ENCODE peak calls at places on chromosome 7, in five cellular contexts. C, G, H, X and M are unnamed samples.

GRCh38 chr7:11373546-11374142 is 400.0 kb downstream of the PHF14 start:
- DNase-seq in C (no peak), G (no peak), H (no peak), X (no peak), M (no peak)

GRCh38 chr7:23469150-23469960 is 936 bp downstream of the IGF2BP3 start:
- DNase-seq in C (no peak), G (no peak), H (no peak), X (no peak), M (no peak)

GRCh38 chr7:107579881-107580715 is at the start of gene BCAP29:
- DNase-seq in C (peak; percentile 83), G (peak; percentile 63), H (peak; percentile 79), X (peak; percentile 90), M (no peak)

GRCh38 chr7:99928994-99929729 is at the start of gene GJC3:
- DNase-seq in C (peak; percentile 62), G (peak; percentile 61), H (peak; percentile 45), X (peak; percentile 82), M (no peak)

GRCh38 chr7:495326-495725 is 24.3 kb downstream of the PDGFA start:
- DNase-seq in C (no peak), G (no peak), H (peak; percentile 9), X (no peak), M (no peak)

GRCh38 chr7:75992083-75992755 is 2.2 kb downstream of the TMEM120A start:
- DNase-seq in C (peak; percentile 61), G (no peak), H (no peak), X (no peak), M (no peak)

GRCh38 chr7:5554287-5554785 is 130.7 kb upstream of the TNRC18 start:
- DNase-seq in C (no peak), G (no peak), H (no peak), X (peak; percentile 68), M (no peak)

GRCh38 chr7:115911466-115911865 is 119.1 kb downstream of the TFEC start:
- DNase-seq in C (no peak), G (no peak), H (no peak), X (no peak), M (no peak)

GRCh38 chr7:110205899-110206298 is 885.0 kb upstream of the LRRN3 start:
- DNase-seq in C (no peak), G (no peak), H (no peak), X (no peak), M (no peak)

GRCh38 chr7:36216063-36216684 is 63.1 kb downstream of the EEPD1 start:
- DNase-seq in C (peak; percentile 32), G (no peak), H (peak; percentile 60), X (no peak), M (no peak)

GRCh38 chr7:22429386-22429785 is 70.6 kb downstream of the STEAP1B start:
- DNase-seq in C (no peak), G (no peak), H (no peak), X (no peak), M (no peak)

GRCh38 chr7:30476401-30477145 is 2.0 kb downstream of the NOD1 start:
- DNase-seq in C (no peak), G (peak; percentile 59), H (no peak), X (no peak), M (no peak)

GRCh38 chr7:136869006-136869961 is 832 bp downstream of the CHRM2 start:
- DNase-seq in C (peak; percentile 11), G (no peak), H (no peak), X (peak; percentile 53), M (no peak)

GRCh38 chr7:141128506-141128905 is 54.6 kb downstream of the TMEM178B start:
- DNase-seq in C (no peak), G (no peak), H (no peak), X (no peak), M (no peak)

GRCh38 chr7:20116869-20117268 is 100.3 kb downstream of the MACC1 start:
- DNase-seq in C (no peak), G (no peak), H (no peak), X (no peak), M (no peak)

GRCh38 chr7:33243319-33243881 is 114.0 kb downstream of the BBS9 start:
- DNase-seq in C (no peak), G (no peak), H (no peak), X (no peak), M (peak; percentile 27)

GRCh38 chr7:130350945-130351663 is 6.5 kb downstream of the CPA5 start:
- DNase-seq in C (peak; percentile 31), G (no peak), H (no peak), X (no peak), M (no peak)

GRCh38 chr7:115953554-115954248 is 76.9 kb downstream of the TFEC start:
- DNase-seq in C (no peak), G (no peak), H (peak; percentile 16), X (no peak), M (no peak)

DNA sequence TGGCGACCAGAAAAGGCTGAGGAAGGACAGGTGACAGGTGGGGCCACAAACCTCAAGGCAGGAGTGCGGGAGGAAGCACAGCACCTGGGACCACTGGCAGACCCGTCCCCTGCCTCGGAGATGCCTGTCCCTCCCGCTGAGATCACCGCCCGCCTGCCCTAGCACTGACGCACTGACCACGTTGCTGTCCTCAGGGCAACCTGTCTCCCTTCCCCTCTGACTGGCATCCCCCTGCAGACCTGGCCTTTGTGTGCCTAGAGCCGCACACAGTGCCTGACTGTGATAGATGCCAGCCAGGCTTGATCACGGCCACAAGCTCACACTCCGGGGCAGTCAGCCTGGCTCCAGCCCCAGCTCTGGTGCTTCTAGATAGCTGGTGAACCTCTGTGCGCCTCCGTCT is 58.4 kb upstream of the EN2 start:
- DNase-seq in C (no peak), G (no peak), H (no peak), X (no peak), M (no peak)
- H3K27ac ChIP-seq in C (no peak overlapping the region), G (no peak overlapping the region), H (no peak overlapping the region), X (no peak overlapping the region), M (no peak overlapping the region)

DNA sequence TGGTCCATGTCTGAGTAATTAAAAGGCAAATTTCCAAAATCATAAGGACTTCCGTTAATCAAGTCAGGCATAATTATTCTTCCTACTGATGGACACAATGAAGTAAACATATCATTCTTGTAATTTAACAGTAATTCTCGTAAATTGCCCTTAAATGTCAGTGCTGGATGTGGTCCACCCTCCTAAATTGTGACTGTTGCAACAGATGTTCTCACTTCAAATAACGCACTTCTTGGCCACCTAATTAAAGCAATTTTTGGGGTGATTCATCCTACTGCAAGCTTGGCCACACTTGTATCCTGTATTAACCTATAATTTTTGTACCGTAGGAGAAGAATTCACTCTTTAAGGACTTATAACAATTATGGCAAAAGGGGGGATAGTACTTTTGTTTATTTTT is 1.9 kb downstream of the COL1A2 start:
- DNase-seq in C (no peak), G (no peak), H (no peak), X (no peak), M (no peak)
- H3K4me3 ChIP-seq in C (peak overlapping the region; percentile 64), G (peak overlapping the region; percentile 23), H (no peak overlapping the region), X (peak overlapping the region; percentile 57), M (peak overlapping the region; percentile 96)

GRCh38 chr7:25125137-25125946 is at the start of gene CYCS:
- DNase-seq in C (peak; percentile 99), G (peak; percentile 99), H (peak; percentile 100), X (peak; percentile 100), M (peak; percentile 100)

GRCh38 chr7:25119102-25119501 is 6.0 kb downstream of the CYCS start:
- DNase-seq in C (no peak), G (no peak), H (no peak), X (no peak), M (no peak)

GRCh38 chr7:25122373-25122772 is 2.7 kb downstream of the CYCS start:
- DNase-seq in C (no peak), G (no peak), H (no peak), X (no peak), M (no peak)

GRCh38 chr7:25121599-25121998 is 3.5 kb downstream of the CYCS start:
- DNase-seq in C (no peak), G (no peak), H (no peak), X (no peak), M (no peak)

GRCh38 chr7:25124485-25125136 is 449 bp downstream of the CYCS start:
- DNase-seq in C (no peak), G (no peak), H (no peak), X (no peak), M (no peak)
- H3K27ac ChIP-seq in C (peak overlapping the region; percentile 82), G (peak overlapping the region; percentile 89), H (peak overlapping the region; percentile 98), X (peak overlapping the region; percentile 95), M (peak overlapping the region; percentile 77)

GRCh38 chr7:52958621-52959140 is 76.8 kb upstream of the POM121L12 start:
- DNase-seq in C (no peak), G (no peak), H (no peak), X (no peak), M (no peak)

GRCh38 chr7:52961084-52961483 is 74.3 kb upstream of the POM121L12 start:
- DNase-seq in C (no peak), G (no peak), H (no peak), X (no peak), M (no peak)

GRCh38 chr7:52959878-52960660 is 75.4 kb upstream of the POM121L12 start:
- DNase-seq in C (no peak), G (no peak), H (no peak), X (no peak), M (no peak)

GRCh38 chr7:52959336-52959735 is 76.1 kb upstream of the POM121L12 start:
- DNase-seq in C (no peak), G (no peak), H (no peak), X (no peak), M (no peak)

GRCh38 chr7:52962402-52962801 is 73.0 kb upstream of the POM121L12 start:
- DNase-seq in C (no peak), G (no peak), H (no peak), X (no peak), M (no peak)
- H3K4me3 ChIP-seq in C (no peak overlapping the region), G (no peak overlapping the region), H (no peak overlapping the region), X (no peak overlapping the region), M (no peak overlapping the region)

GRCh38 chr7:128826916-128827247 is 3.3 kb upstream of the FLNC start:
- DNase-seq in C (no peak), G (no peak), H (no peak), X (no peak), M (no peak)
- H3K27ac ChIP-seq in C (peak overlapping the region; percentile 95), G (peak overlapping the region; percentile 38), H (no peak overlapping the region), X (no peak overlapping the region), M (peak overlapping the region; percentile 90)

GRCh38 chr7:70710011-70710480 is 421.9 kb upstream of the GALNT17 start:
- DNase-seq in C (no peak), G (peak; percentile 54), H (no peak), X (no peak), M (peak; percentile 37)
- H3K4me3 ChIP-seq in C (no peak overlapping the region), G (no peak overlapping the region), H (no peak overlapping the region), X (no peak overlapping the region), M (no peak overlapping the region)

GRCh38 chr7:45203947-45204445 is 46.4 kb downstream of the RAMP3 start:
- DNase-seq in C (no peak), G (no peak), H (no peak), X (peak; percentile 19), M (peak; percentile 7)
- H3K27ac ChIP-seq in C (peak overlapping the region; percentile 71), G (no peak overlapping the region), H (no peak overlapping the region), X (peak overlapping the region; percentile 61), M (no peak overlapping the region)